ENCODE peak calls at places on chromosomes 12 and 14, in six cellular contexts. V, C, N, B, W and Y are unnamed samples.

GRCh38 chr12:51520576-51521325 is 70.3 kb upstream of the SCN8A start:
- DNase-seq in C (no peak), N (no peak), W (no peak), V (no peak), B (peak; percentile 22), Y (no peak)

GRCh38 chr12:14403711-14404164 is 38.3 kb downstream of the ATF7IP start:
- DNase-seq in B (no peak), N (peak; percentile 33), C (peak; percentile 31), V (no peak), W (peak; percentile 34), Y (no peak)

GRCh38 chr12:68915055-68915454 is 17.9 kb downstream of the CPM start:
- DNase-seq in V (no peak), N (no peak), C (no peak), W (no peak), B (no peak), Y (no peak)

GRCh38 chr14:73339206-73339605 is 101.9 kb downstream of the PAPLN start:
- DNase-seq in W (no peak), V (no peak), C (no peak), N (no peak), B (no peak), Y (no peak)

GRCh38 chr14:60277605-60278190 is 28.7 kb downstream of the PPM1A start:
- DNase-seq in C (no peak), N (no peak), V (no peak), W (no peak), B (no peak), Y (no peak)

GRCh38 chr14:31781578-31781977 is 220.4 kb downstream of the NUBPL start:
- DNase-seq in W (no peak), B (no peak), V (no peak), C (no peak), N (no peak), Y (no peak)

GRCh38 chr14:30389901-30390394 is 169.0 kb upstream of the G2E3 start:
- DNase-seq in C (no peak), W (no peak), N (no peak), V (no peak), B (peak; percentile 43), Y (no peak)

GRCh38 chr14:52111583-52111982 is 42.7 kb upstream of the NID2 start:
- DNase-seq in C (no peak), N (no peak), B (no peak), W (no peak), V (no peak), Y (no peak)

GRCh38 chr12:100593490-100593889 is 20.0 kb downstream of the GAS2L3 start:
- DNase-seq in C (no peak), B (no peak), N (no peak), V (no peak), W (no peak), Y (no peak)

GRCh38 chr12:50195832-50196231 is 28.7 kb upstream of the CERS5 start:
- DNase-seq in C (no peak), B (no peak), V (no peak), W (no peak), N (no peak), Y (no peak)

GRCh38 chr12:50488801-50489200 is 16.0 kb upstream of the DIP2B start:
- DNase-seq in V (no peak), C (no peak), N (no peak), W (no peak), B (no peak), Y (no peak)

GRCh38 chr12:27766587-27766986 is 13.4 kb upstream of the KLHL42 start:
- DNase-seq in C (no peak), B (no peak), V (no peak), W (no peak), N (no peak), Y (no peak)

GRCh38 chr12:124655317-124656213 is 88.2 kb upstream of the NCOR2 start:
- DNase-seq in C (no peak), N (peak; percentile 87), V (no peak), B (peak; percentile 44), W (no peak), Y (peak; percentile 72)

GRCh38 chr12:124656947-124657434 is 89.6 kb upstream of the NCOR2 start:
- DNase-seq in W (no peak), C (no peak), V (no peak), N (no peak), B (no peak), Y (no peak)

GRCh38 chr12:124654666-124655316 is 87.4 kb upstream of the NCOR2 start:
- DNase-seq in W (no peak), B (no peak), N (peak; percentile 81), V (no peak), C (no peak), Y (no peak)

GRCh38 chr12:124658302-124658701 is 90.9 kb upstream of the NCOR2 start:
- DNase-seq in N (no peak), W (no peak), B (no peak), C (no peak), V (no peak), Y (no peak)

DNA sequence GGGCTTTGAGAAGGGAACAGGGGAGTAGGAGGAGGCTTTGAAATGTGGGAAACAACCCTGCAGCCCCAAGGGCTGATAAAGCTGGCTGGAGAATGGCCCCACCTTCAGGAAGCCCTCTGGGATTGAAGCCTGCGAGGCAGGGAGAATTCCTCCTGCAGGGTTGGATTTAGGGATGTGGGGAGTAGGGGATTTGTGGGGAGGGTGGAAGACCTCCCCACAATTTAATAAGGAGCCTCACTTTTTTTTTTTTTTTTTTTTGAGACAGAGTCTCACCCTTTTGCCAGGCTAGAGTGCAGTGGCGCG is 88.8 kb upstream of the NCOR2 start:
- DNase-seq in W (no peak), N (no peak), V (no peak), B (no peak), C (no peak), Y (no peak)
- TF ChIP-seq CTCF in W (no peak), N (no peak), V (no peak), B (no peak), C (no peak), Y (peak; percentile 35)

DNA sequence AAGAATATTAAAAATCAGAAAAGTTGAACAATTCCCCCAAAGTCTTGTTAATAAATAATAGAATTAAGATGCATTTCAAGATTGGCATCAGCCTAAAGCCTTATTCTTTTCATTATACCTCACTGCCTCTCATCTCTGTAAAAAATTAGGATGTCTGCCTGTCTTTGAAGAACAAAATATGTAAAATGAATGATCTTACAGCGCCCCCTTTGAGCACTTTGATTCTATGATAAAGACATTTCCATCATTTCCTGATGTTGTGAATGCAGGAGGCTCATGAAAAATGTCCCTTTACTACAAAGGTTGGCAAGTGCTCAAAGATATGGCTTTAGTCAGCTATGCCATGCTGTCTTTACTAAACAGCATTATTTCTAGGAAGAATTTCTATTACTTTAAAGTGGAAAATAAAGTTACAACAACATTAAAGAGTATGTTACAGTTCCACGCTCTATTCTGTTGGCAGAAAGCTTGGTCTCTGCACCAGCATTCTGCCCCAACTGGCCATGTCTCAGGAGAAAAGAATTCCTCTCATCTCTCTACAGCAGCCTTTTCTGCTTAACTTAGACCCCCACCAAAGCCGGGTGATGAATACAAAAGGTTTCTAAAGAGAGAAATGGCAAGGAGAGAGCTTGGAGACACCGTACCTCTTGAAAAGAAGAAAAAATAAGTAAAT is 95.1 kb downstream of the LLPH start:
- DNase-seq in B (peak; percentile 27), C (no peak), V (no peak), N (no peak), W (no peak), Y (no peak)
- TF ChIP-seq CTCF in B (peak; percentile 43), C (peak; percentile 44), V (peak; percentile 30), N (peak; percentile 12), W (no peak), Y (peak; percentile 47)

DNA sequence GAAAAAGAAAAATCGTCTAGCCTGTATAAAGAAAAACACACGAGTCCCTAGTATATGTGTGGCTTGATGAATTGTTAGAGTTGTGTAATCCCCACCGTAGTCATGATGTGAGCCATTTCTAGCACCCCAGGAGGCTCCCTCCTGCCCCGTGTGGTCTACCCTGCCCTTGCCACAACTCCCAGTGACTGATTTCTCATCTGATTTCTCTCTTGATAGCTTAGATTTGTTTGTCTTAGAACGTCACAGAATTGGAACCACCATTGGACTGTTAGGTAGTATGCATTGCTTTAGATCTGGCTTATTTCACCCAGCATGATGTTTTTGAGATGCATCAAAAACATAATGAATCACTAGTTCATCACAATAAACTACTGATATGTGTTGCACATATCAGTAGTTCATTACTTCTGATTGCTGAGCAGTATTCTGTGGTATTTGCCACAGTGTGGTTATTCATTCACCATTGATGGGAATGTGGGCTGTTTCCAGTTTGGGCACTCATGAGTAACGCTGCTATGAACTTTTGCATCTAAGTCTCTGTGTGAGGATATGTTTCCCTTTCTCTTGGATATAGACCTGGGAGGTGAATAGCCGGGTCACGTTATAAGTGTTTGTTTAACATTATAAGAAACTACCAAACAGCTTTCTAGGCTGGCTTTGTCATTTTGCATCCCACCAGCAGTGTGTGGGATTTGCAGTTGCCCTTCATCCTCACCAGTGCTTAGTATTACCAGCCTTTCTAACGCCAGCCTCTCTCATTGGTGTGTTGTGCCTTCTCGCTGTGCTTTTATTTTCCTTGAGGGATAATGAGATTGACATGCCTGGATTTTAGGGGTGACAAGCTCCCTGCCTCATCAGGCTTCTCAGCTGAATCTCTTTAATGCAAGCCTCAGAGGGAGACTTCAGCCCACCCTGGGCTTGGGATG is 31.9 kb upstream of the NCOR2 start:
- DNase-seq in V (no peak), C (no peak), N (no peak), W (no peak), B (no peak), Y (peak; percentile 62)
- TF ChIP-seq CTCF in V (no peak), C (no peak), N (no peak), W (no peak), B (no peak), Y (peak; percentile 59)

GRCh38 chr14:77799863-77800730 is at the start of gene ADCK1:
- DNase-seq in W (peak; percentile 91), V (peak; percentile 95), N (peak; percentile 91), C (peak; percentile 88), B (peak; percentile 89), Y (peak; percentile 92)
- TF ChIP-seq CTCF in W (no peak), V (peak; percentile 45), N (no peak), C (peak; percentile 21), B (peak; percentile 36), Y (no peak)

GRCh38 chr14:88871429-88871828 is 47.0 kb downstream of the TTC8 start:
- DNase-seq in C (no peak), V (no peak), N (no peak), B (no peak), W (no peak), Y (no peak)

GRCh38 chr14:88870777-88871176 is 46.3 kb downstream of the TTC8 start:
- DNase-seq in W (no peak), B (no peak), N (no peak), C (no peak), V (no peak), Y (no peak)

GRCh38 chr14:88866305-88866704 is 41.9 kb downstream of the TTC8 start:
- DNase-seq in W (no peak), V (no peak), C (no peak), N (no peak), B (peak; percentile 7), Y (no peak)

GRCh38 chr14:88872976-88873375 is 48.5 kb downstream of the TTC8 start:
- DNase-seq in C (no peak), N (no peak), W (no peak), B (no peak), V (no peak), Y (no peak)

GRCh38 chr14:88868558-88869159 is 44.2 kb downstream of the TTC8 start:
- DNase-seq in C (peak; percentile 13), W (peak; percentile 6), V (no peak), B (no peak), N (no peak), Y (no peak)
- TF ChIP-seq CTCF in C (peak; percentile 49), W (peak; percentile 19), V (peak; percentile 22), B (peak; percentile 38), N (peak; percentile 25), Y (no peak)